ENCODE peak calls at places on chromosomes 16 and 17, in nine cellular contexts. G is erythroblast, V is uterus, C is lower leg skin, W is body of pancreas, U is breast epithelium, D is ovary, I is sigmoid colon, P is endothelial cell of umbilical vein. T is an unnamed sample.
A peak's percentile ranks its signal among the peaks of the same experiment; 100 is the strongest.

GRCh38 chr16:641326-642188 is at the start of gene MCRIP2:
- DNase-seq in G (peak; percentile 87), V (peak; percentile 75), C (peak; percentile 62), W (peak; percentile 92), U (no peak), D (peak; percentile 85), I (peak; percentile 91), P (peak; percentile 62), T (peak; percentile 98)

GRCh38 chr16:54932737-54933254 is 2.1 kb downstream of the IRX5 start:
- DNase-seq in G (no peak), V (no peak), C (no peak), W (no peak), U (no peak), D (no peak), I (no peak), P (no peak), T (no peak)

GRCh38 chr17:54906713-54907112 is 6.1 kb downstream of the TOM1L1 start:
- DNase-seq in G (peak; percentile 10), V (no peak), C (no peak), W (no peak), U (no peak), D (no peak), I (no peak), P (no peak), T (no peak)

GRCh38 chr16:4207683-4208528 is 34.0 kb downstream of the SRL start:
- DNase-seq in G (no peak), V (no peak), C (no peak), W (no peak), U (no peak), D (peak; percentile 57), I (no peak), P (no peak), T (no peak)

GRCh38 chr16:75250809-75251279 is 580 bp downstream of the BCAR1 start:
- DNase-seq in G (peak; percentile 58), V (peak; percentile 35), C (no peak), W (peak; percentile 80), U (no peak), D (no peak), I (peak; percentile 79), P (no peak), T (no peak)

GRCh38 chr16:27189335-27189972 is 13.9 kb upstream of the KDM8 start:
- DNase-seq in G (no peak), V (no peak), C (no peak), W (peak; percentile 91), U (no peak), D (no peak), I (no peak), P (no peak), T (no peak)

GRCh38 chr16:11586856-11587642 is at the start of gene LITAF:
- DNase-seq in G (peak; percentile 57), V (peak; percentile 70), C (no peak), W (peak; percentile 62), U (peak; percentile 66), D (peak; percentile 74), I (peak; percentile 81), P (no peak), T (peak; percentile 78)

GRCh38 chr17:11880714-11881113 is 116.6 kb downstream of the ZNF18 start:
- DNase-seq in G (peak; percentile 27), V (no peak), C (no peak), W (no peak), U (no peak), D (no peak), I (no peak), P (no peak), T (peak; percentile 9)

GRCh38 chr16:2708955-2709587 is 11.0 kb downstream of the PRSS27 start:
- DNase-seq in G (no peak), V (no peak), C (no peak), W (no peak), U (no peak), D (no peak), I (no peak), P (no peak), T (no peak)

GRCh38 chr16:28184625-28185024 is 27.1 kb downstream of the XPO6 start:
- DNase-seq in G (peak; percentile 14), V (no peak), C (no peak), W (no peak), U (no peak), D (no peak), I (no peak), P (no peak), T (no peak)

GRCh38 chr16:2044541-2044940 is 3.1 kb downstream of the NTHL1 start:
- DNase-seq in G (no peak), V (no peak), C (no peak), W (no peak), U (no peak), D (no peak), I (peak; percentile 63), P (no peak), T (no peak)

GRCh38 chr17:42989146-42989545 is 8.8 kb downstream of the RUNDC1 start:
- DNase-seq in G (no peak), V (no peak), C (no peak), W (no peak), U (no peak), D (no peak), I (no peak), P (no peak), T (no peak)

GRCh38 chr17:9228408-9229159 is 207.3 kb downstream of the NTN1 start:
- DNase-seq in G (no peak), V (peak; percentile 88), C (peak; percentile 51), W (peak; percentile 30), U (no peak), D (no peak), I (no peak), P (no peak), T (no peak)

GRCh38 chr16:11151156-11151904 is 104.7 kb downstream of the SOCS1 start:
- DNase-seq in G (no peak), V (no peak), C (no peak), W (no peak), U (no peak), D (no peak), I (no peak), P (no peak), T (no peak)

GRCh38 chr17:29764217-29764616 is 141.5 kb upstream of the CORO6 start:
- DNase-seq in G (no peak), V (no peak), C (no peak), W (no peak), U (no peak), D (no peak), I (no peak), P (no peak), T (no peak)

GRCh38 chr17:38883592-38884526 is 14.0 kb downstream of the LASP1 start:
- DNase-seq in G (no peak), V (no peak), C (no peak), W (no peak), U (no peak), D (no peak), I (no peak), P (no peak), T (no peak)

GRCh38 chr17:28364665-28365363 is at the start of gene SEBOX:
- DNase-seq in G (no peak), V (no peak), C (no peak), W (no peak), U (no peak), D (no peak), I (no peak), P (no peak), T (no peak)
- TF ChIP-seq POLR2A in G (no peak), V (no peak), C (no peak), W (no peak), U (no peak), D (no peak), I (no peak), P (no peak), T (no peak)

DNA sequence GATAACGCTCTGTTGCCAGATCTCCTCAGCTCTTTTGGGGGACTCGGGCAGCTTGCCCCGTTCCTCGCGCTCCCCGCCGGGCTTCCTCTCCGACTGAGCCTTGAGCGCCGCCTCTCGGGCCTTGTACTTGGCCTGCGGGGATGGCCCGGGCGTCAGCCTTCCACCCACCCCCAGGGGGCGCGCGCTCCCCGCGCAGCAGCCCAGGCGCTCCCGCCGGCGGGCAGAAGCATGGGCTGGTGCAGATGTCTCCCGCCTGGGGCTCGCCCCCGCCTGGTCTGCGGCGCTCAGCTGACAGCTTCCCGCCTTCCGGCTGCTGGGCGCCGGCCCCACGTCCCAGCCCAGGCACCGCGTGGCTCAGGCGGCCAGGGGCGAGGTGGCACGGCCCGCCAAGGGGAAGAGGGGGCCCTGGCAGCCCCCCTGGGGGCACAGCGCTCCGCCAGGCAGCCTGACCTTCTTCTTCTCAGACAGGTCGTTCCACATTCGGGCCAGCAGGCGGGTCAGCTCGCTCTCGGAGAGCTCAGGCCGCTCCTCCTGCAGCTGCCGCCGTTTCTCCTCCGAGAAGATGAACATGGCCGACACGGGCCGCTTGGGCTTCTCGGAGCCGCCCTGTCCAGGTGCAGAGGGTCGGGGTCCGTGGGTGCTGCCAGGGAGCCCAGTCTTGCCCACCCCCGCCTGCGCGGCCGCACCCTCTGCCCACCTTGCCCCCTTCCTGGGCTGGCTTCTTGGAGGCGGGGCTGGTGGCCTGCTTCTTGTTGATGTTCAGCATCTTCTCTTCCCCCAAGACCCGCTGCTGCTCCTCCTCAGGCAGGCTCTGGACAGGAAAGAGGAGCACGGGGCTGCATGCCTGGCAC is 8.9 kb downstream of the UBTF start:
- DNase-seq in G (peak; percentile 95), V (peak; percentile 84), C (no peak), W (peak; percentile 90), U (peak; percentile 67), D (peak; percentile 88), I (peak; percentile 96), P (peak; percentile 89), T (peak; percentile 90)
- TF ChIP-seq POLR2A in G (peak; percentile 49), V (peak; percentile 45), C (no peak), W (peak; percentile 31), U (no peak), D (peak; percentile 23), I (no peak), P (no peak), T (no peak)

GRCh38 chr17:81509687-81510523 is 2.7 kb downstream of the ACTG1 start:
- DNase-seq in G (no peak), V (no peak), C (no peak), W (no peak), U (no peak), D (no peak), I (no peak), P (peak; percentile 27), T (no peak)
- TF ChIP-seq POLR2A in G (peak; percentile 38), V (no peak), C (no peak), W (peak; percentile 11), U (no peak), D (no peak), I (no peak), P (peak; percentile 47), T (no peak)

GRCh38 chr16:49576173-49576494 is 202.5 kb downstream of the C16orf78 start:
- DNase-seq in G (no peak), V (no peak), C (no peak), W (no peak), U (no peak), D (no peak), I (no peak), P (no peak), T (no peak)

GRCh38 chr16:49576941-49577340 is 203.3 kb downstream of the C16orf78 start:
- DNase-seq in G (no peak), V (no peak), C (no peak), W (no peak), U (no peak), D (no peak), I (no peak), P (no peak), T (no peak)

GRCh38 chr16:49574826-49575225 is 201.2 kb downstream of the C16orf78 start:
- DNase-seq in G (no peak), V (no peak), C (no peak), W (no peak), U (no peak), D (no peak), I (no peak), P (no peak), T (no peak)

GRCh38 chr16:49578435-49579024 is 204.9 kb downstream of the C16orf78 start:
- DNase-seq in G (no peak), V (no peak), C (no peak), W (no peak), U (no peak), D (no peak), I (peak; percentile 49), P (no peak), T (no peak)

GRCh38 chr16:49575352-49576172 is 202.0 kb downstream of the C16orf78 start:
- DNase-seq in G (no peak), V (no peak), C (peak; percentile 31), W (peak; percentile 45), U (no peak), D (no peak), I (no peak), P (no peak), T (no peak)
- TF ChIP-seq POLR2A in G (no peak), V (no peak), C (no peak), W (no peak), U (no peak), D (no peak), I (no peak), P (no peak), T (no peak)

T was measured in H54.